ENCODE peak calls at places on chromosomes 5 and 9, in eight cellular contexts. One of them, this sample, is unnamed.

GRCh38 chr5:163695817-163696216 is 190.4 kb downstream of the MAT2B start:
- DNase-seq in hippocampal formation: no peak
- DNase-seq in EL: no peak
- DNase-seq in activated gamma-delta T cell treated with Interleukin-2 at 50 U/mL for 16 hours: no peak
- DNase-seq in mucosa of descending colon: no peak
- DNase-seq in stimulated activated naive B cell treated with anti-CD40 and anti-IgM and Interleukin-4, amounts not matched to agents 10 μg/mL and 1 μg/mL and 100 μg/mL, for 72 hours: no peak
- DNase-seq in iris pigment epithelial cell: no peak
- DNase-seq in KG1: no peak
- DNase-seq in this sample: no peak

GRCh38 chr9:98846081-98846480 is 38.6 kb downstream of the GALNT12 start:
- DNase-seq in hippocampal formation: no peak
- DNase-seq in EL: no peak
- DNase-seq in activated gamma-delta T cell treated with Interleukin-2 at 50 U/mL for 16 hours: no peak
- DNase-seq in mucosa of descending colon: no peak
- DNase-seq in stimulated activated naive B cell treated with anti-CD40 and anti-IgM and Interleukin-4, amounts not matched to agents 10 μg/mL and 1 μg/mL and 100 μg/mL, for 72 hours: no peak
- DNase-seq in iris pigment epithelial cell: no peak
- DNase-seq in KG1: no peak
- DNase-seq in this sample: no peak

GRCh38 chr5:150168864-150169263 is 2.3 kb downstream of the CDX1 start:
- DNase-seq in hippocampal formation: no peak
- DNase-seq in EL: no peak
- DNase-seq in activated gamma-delta T cell treated with Interleukin-2 at 50 U/mL for 16 hours: no peak
- DNase-seq in mucosa of descending colon: no peak
- DNase-seq in stimulated activated naive B cell treated with anti-CD40 and anti-IgM and Interleukin-4, amounts not matched to agents 10 μg/mL and 1 μg/mL and 100 μg/mL, for 72 hours: no peak
- DNase-seq in iris pigment epithelial cell: no peak
- DNase-seq in KG1: no peak
- DNase-seq in this sample: no peak

GRCh38 chr5:180795771-180796313 is 6.8 kb downstream of the MGAT1 start:
- DNase-seq in hippocampal formation: no peak
- DNase-seq in EL: no peak
- DNase-seq in activated gamma-delta T cell treated with Interleukin-2 at 50 U/mL for 16 hours: no peak
- DNase-seq in mucosa of descending colon: no peak
- DNase-seq in stimulated activated naive B cell treated with anti-CD40 and anti-IgM and Interleukin-4, amounts not matched to agents 10 μg/mL and 1 μg/mL and 100 μg/mL, for 72 hours: no peak
- DNase-seq in iris pigment epithelial cell: no peak
- DNase-seq in KG1: no peak
- DNase-seq in this sample: no peak

GRCh38 chr9:36832232-36832795 is 201.8 kb downstream of the PAX5 start:
- DNase-seq in hippocampal formation: no peak
- DNase-seq in EL: no peak
- DNase-seq in activated gamma-delta T cell treated with Interleukin-2 at 50 U/mL for 16 hours: no peak
- DNase-seq in mucosa of descending colon: no peak
- DNase-seq in stimulated activated naive B cell treated with anti-CD40 and anti-IgM and Interleukin-4, amounts not matched to agents 10 μg/mL and 1 μg/mL and 100 μg/mL, for 72 hours: no peak
- DNase-seq in iris pigment epithelial cell: no peak
- DNase-seq in KG1: no peak
- DNase-seq in this sample: no peak

GRCh38 chr9:129838707-129839259 is 3.5 kb downstream of the USP20 start:
- DNase-seq in hippocampal formation: no peak
- DNase-seq in EL: peak; percentile 96
- DNase-seq in activated gamma-delta T cell treated with Interleukin-2 at 50 U/mL for 16 hours: no peak
- DNase-seq in mucosa of descending colon: no peak
- DNase-seq in stimulated activated naive B cell treated with anti-CD40 and anti-IgM and Interleukin-4, amounts not matched to agents 10 μg/mL and 1 μg/mL and 100 μg/mL, for 72 hours: no peak
- DNase-seq in iris pigment epithelial cell: peak; percentile 90
- DNase-seq in KG1: no peak
- DNase-seq in this sample: no peak

GRCh38 chr5:130528474-130528873 is 624.2 kb downstream of the CHSY3 start:
- DNase-seq in hippocampal formation: no peak
- DNase-seq in EL: peak; percentile 46
- DNase-seq in activated gamma-delta T cell treated with Interleukin-2 at 50 U/mL for 16 hours: no peak
- DNase-seq in mucosa of descending colon: no peak
- DNase-seq in stimulated activated naive B cell treated with anti-CD40 and anti-IgM and Interleukin-4, amounts not matched to agents 10 μg/mL and 1 μg/mL and 100 μg/mL, for 72 hours: no peak
- DNase-seq in iris pigment epithelial cell: peak; percentile 76
- DNase-seq in KG1: no peak
- DNase-seq in this sample: no peak

GRCh38 chr9:108162664-108163063 is 673.1 kb upstream of the KLF4 start:
- DNase-seq in hippocampal formation: no peak
- DNase-seq in EL: peak; percentile 78
- DNase-seq in activated gamma-delta T cell treated with Interleukin-2 at 50 U/mL for 16 hours: no peak
- DNase-seq in mucosa of descending colon: no peak
- DNase-seq in stimulated activated naive B cell treated with anti-CD40 and anti-IgM and Interleukin-4, amounts not matched to agents 10 μg/mL and 1 μg/mL and 100 μg/mL, for 72 hours: no peak
- DNase-seq in iris pigment epithelial cell: peak; percentile 85
- DNase-seq in KG1: no peak
- DNase-seq in this sample: no peak

GRCh38 chr5:62340392-62340791 is 34.4 kb downstream of the KIF2A start:
- DNase-seq in hippocampal formation: no peak
- DNase-seq in EL: no peak
- DNase-seq in activated gamma-delta T cell treated with Interleukin-2 at 50 U/mL for 16 hours: no peak
- DNase-seq in mucosa of descending colon: no peak
- DNase-seq in stimulated activated naive B cell treated with anti-CD40 and anti-IgM and Interleukin-4, amounts not matched to agents 10 μg/mL and 1 μg/mL and 100 μg/mL, for 72 hours: no peak
- DNase-seq in iris pigment epithelial cell: peak; percentile 36
- DNase-seq in KG1: no peak
- DNase-seq in this sample: no peak

GRCh38 chr5:86917117-86917579 is 299.4 kb downstream of the COX7C start:
- DNase-seq in hippocampal formation: no peak
- DNase-seq in EL: peak; percentile 52
- DNase-seq in activated gamma-delta T cell treated with Interleukin-2 at 50 U/mL for 16 hours: no peak
- DNase-seq in mucosa of descending colon: no peak
- DNase-seq in stimulated activated naive B cell treated with anti-CD40 and anti-IgM and Interleukin-4, amounts not matched to agents 10 μg/mL and 1 μg/mL and 100 μg/mL, for 72 hours: no peak
- DNase-seq in iris pigment epithelial cell: peak; percentile 30
- DNase-seq in KG1: no peak
- DNase-seq in this sample: no peak

This sample was measured in amygdala.